ENCODE peak calls at places on chromosomes 7 and 10, in ten cellular contexts. T is foreskin fibroblast; K is stimulated activated naive CD8-positive, alpha-beta T cell treated with anti-CD3 and anti-CD28 coated beads, Interleukin-15, amount 100 ng/mL, for 72 hours; U is activated naive CD4-positive, alpha-beta T cell treated with Interleukin-2 at 50 U/mL for 16 hours; E is astrocyte of the spinal cord; V is WTC11; Q is T-helper 2 cell; O is AML-193; Y is Caki2; H is left cardiac atrium. N is an unnamed sample.

GRCh38 chr10:112370424-112370819 is 3.5 kb upstream of the ACSL5 start:
- DNase-seq in Q (no peak), U (no peak), T (no peak), O (no peak), V (no peak), H (no peak), E (no peak), K (no peak), Y (no peak), N (no peak)

GRCh38 chr10:36385693-36386092 is 739.7 kb upstream of the ANKRD30A start:
- DNase-seq in U (no peak), H (no peak), Q (no peak), V (no peak), E (no peak), K (no peak), Y (no peak), T (no peak), O (no peak), N (no peak)

GRCh38 chr7:34759477-34760125 is 101.6 kb downstream of the NPSR1 start:
- DNase-seq in U (no peak), H (no peak), T (peak), K (no peak), O (peak), V (no peak), E (peak), Y (peak), Q (no peak), N (peak)

GRCh38 chr7:79923953-79924352 is 210.7 kb upstream of the GNAI1 start:
- DNase-seq in T (peak), O (no peak), U (no peak), H (no peak), E (peak), V (no peak), K (no peak), Q (no peak), Y (no peak), N (no peak)

GRCh38 chr10:62655337-62655994 is 149.1 kb upstream of the ADO start:
- DNase-seq in E (no peak), H (no peak), O (no peak), V (no peak), Y (no peak), K (no peak), T (no peak), Q (peak), U (peak), N (no peak)

GRCh38 chr10:44662002-44662401 is 249.1 kb upstream of the TMEM72 start:
- DNase-seq in E (no peak), K (no peak), U (no peak), Y (no peak), T (peak), H (no peak), V (no peak), Q (no peak), O (no peak), N (no peak)

GRCh38 chr7:45681596-45682357 is 107.6 kb downstream of the ADCY1 start:
- DNase-seq in T (no peak), V (peak), K (no peak), H (no peak), U (no peak), Y (no peak), E (no peak), Q (no peak), O (no peak), N (no peak)

GRCh38 chr7:1621718-1622117 is 48.4 kb upstream of the ELFN1 start:
- DNase-seq in O (no peak), Q (no peak), Y (no peak), H (no peak), E (no peak), V (no peak), K (no peak), U (no peak), T (no peak), N (no peak)

GRCh38 chr7:33774762-33775523 is 130.4 kb upstream of the BMPER start:
- DNase-seq in H (peak), Q (no peak), O (no peak), K (no peak), E (peak), V (no peak), U (no peak), Y (no peak), T (peak), N (no peak)

N was measured in LoVo.